ENCODE peak calls at places on chromosomes 11 and 22, in eight cellular contexts. J is OCI-LY7, W is dorsolateral prefrontal cortex, F is adrenal gland, P is mesenchymal stem cell, X is K562, K is A549, Q is colonic mucosa. V is an unnamed sample.

GRCh38 chr22:19832476-19833108 is 22.1 kb downstream of the GNB1L start:
- DNase-seq in X (no peak), F (no peak), P (no peak), Q (peak), K (no peak), J (no peak), W (peak), V (no peak)

GRCh38 chr11:110182886-110183285 is 89.7 kb downstream of the ZC3H12C start:
- DNase-seq in P (peak), K (no peak), Q (no peak), W (no peak), X (no peak), F (peak), J (no peak), V (no peak)

GRCh38 chr11:134607963-134608750 is 196.1 kb upstream of the B3GAT1 start:
- DNase-seq in K (no peak), Q (no peak), J (no peak), P (no peak), X (no peak), W (no peak), F (no peak), V (no peak)

GRCh38 chr11:71384561-71384960 is 63.6 kb downstream of the DHCR7 start:
- DNase-seq in F (no peak), K (no peak), W (no peak), J (no peak), P (no peak), X (no peak), Q (no peak), V (no peak)

GRCh38 chr22:50622723-50623327 is 5.1 kb downstream of the ARSA start:
- DNase-seq in Q (peak), F (no peak), P (no peak), W (no peak), K (no peak), J (peak), X (no peak), V (no peak)

GRCh38 chr11:44986315-44986714 is 35.6 kb upstream of the TP53I11 start:
- DNase-seq in W (no peak), K (no peak), J (no peak), X (no peak), P (no peak), F (peak), Q (no peak), V (no peak)

GRCh38 chr11:40293655-40294342 is 1165.7 kb downstream of the LRRC4C start:
- DNase-seq in Q (peak), W (peak), K (peak), P (peak), J (peak), X (peak), F (peak), V (peak)

GRCh38 chr11:2561283-2562180 is 116.7 kb downstream of the KCNQ1 start:
- DNase-seq in F (no peak), K (no peak), P (no peak), J (no peak), Q (no peak), W (no peak), X (no peak), V (peak)

GRCh38 chr11:112968988-112969714 is 7.9 kb downstream of the NCAM1 start:
- DNase-seq in X (no peak), K (no peak), J (no peak), Q (no peak), P (peak), W (no peak), F (no peak), V (peak)

GRCh38 chr11:116072776-116073175 is 568.6 kb upstream of the CADM1 start:
- DNase-seq in W (no peak), P (no peak), J (peak), X (peak), Q (no peak), K (no peak), F (no peak), V (no peak)

GRCh38 chr11:113991170-113991569 is 16.3 kb downstream of the HTR3A start:
- DNase-seq in P (peak), Q (no peak), X (peak), J (no peak), W (no peak), F (no peak), K (no peak), V (peak)

GRCh38 chr11:60872124-60872951 is 5.0 kb downstream of the ZP1 start:
- DNase-seq in K (no peak), W (no peak), P (peak), J (no peak), F (peak), X (no peak), Q (peak), V (no peak)

GRCh38 chr11:116853461-116854073 is 16.1 kb upstream of the APOA1 start:
- DNase-seq in K (no peak), J (peak), F (no peak), W (no peak), P (peak), X (no peak), Q (peak), V (peak)

GRCh38 chr11:44519989-44520737 is 45.3 kb upstream of the CD82 start:
- DNase-seq in X (no peak), K (no peak), J (no peak), P (no peak), W (no peak), F (no peak), Q (no peak), V (peak)

GRCh38 chr11:19779740-19780139 is 67.1 kb downstream of the NAV2 start:
- DNase-seq in Q (no peak), J (no peak), F (no peak), W (no peak), X (no peak), P (no peak), K (no peak), V (no peak)

GRCh38 chr11:3093281-3094191 is 36.3 kb upstream of the CARS1 start:
- DNase-seq in P (no peak), Q (no peak), F (peak), W (peak), J (no peak), K (no peak), X (no peak), V (peak)

GRCh38 chr11:23543651-23544216 is 683.5 kb upstream of the CCDC179 start:
- DNase-seq in F (no peak), X (no peak), P (no peak), J (no peak), W (no peak), Q (no peak), K (no peak), V (no peak)

GRCh38 chr11:134800130-134800529 is 388.1 kb upstream of the B3GAT1 start:
- DNase-seq in W (no peak), P (no peak), X (no peak), Q (no peak), K (no peak), J (no peak), F (no peak), V (no peak)

GRCh38 chr11:126415128-126415527 is 59.6 kb downstream of the ST3GAL4 start:
- DNase-seq in P (no peak), W (peak), F (peak), J (no peak), Q (peak), K (no peak), X (no peak), V (peak)

GRCh38 chr22:45553333-45554039 is 50.8 kb downstream of the FBLN1 start:
- DNase-seq in J (peak), P (peak), W (peak), Q (peak), X (peak), F (peak), K (peak), V (peak)

GRCh38 chr11:116962108-116962507 is 124.7 kb upstream of the APOA1 start:
- DNase-seq in X (no peak), P (peak), F (no peak), J (no peak), K (no peak), Q (no peak), W (no peak), V (no peak)

GRCh38 chr22:48940988-48941902 is 886.4 kb downstream of the BRD1 start:
- DNase-seq in X (no peak), P (no peak), W (no peak), F (peak), J (no peak), K (no peak), Q (peak), V (no peak)

GRCh38 chr11:117807482-117808272 is 10.7 kb upstream of the DSCAML1 start:
- DNase-seq in K (peak), J (peak), X (peak), W (peak), P (peak), Q (peak), F (peak), V (peak)

GRCh38 chr11:125166347-125166841 is 1.8 kb downstream of the PKNOX2 start:
- DNase-seq in X (no peak), J (no peak), P (peak), F (no peak), K (no peak), Q (no peak), W (no peak), V (peak)

GRCh38 chr11:74683279-74683871 is 47.9 kb downstream of the CHRDL2 start:
- DNase-seq in Q (no peak), W (peak), X (no peak), F (no peak), K (no peak), P (no peak), J (no peak), V (no peak)

GRCh38 chr11:61080986-61081590 is 21.2 kb upstream of the CD5 start:
- DNase-seq in W (no peak), Q (no peak), P (no peak), X (no peak), K (no peak), F (no peak), J (no peak), V (no peak)

GRCh38 chr11:12741671-12742216 is 67.5 kb downstream of the TEAD1 start:
- DNase-seq in F (no peak), X (no peak), Q (no peak), J (no peak), P (no peak), W (no peak), K (no peak), V (no peak)

GRCh38 chr11:12743834-12744449 is 69.7 kb downstream of the TEAD1 start:
- DNase-seq in P (no peak), F (no peak), Q (no peak), W (no peak), J (no peak), K (no peak), X (no peak), V (no peak)

GRCh38 chr11:12746593-12747097 is 72.4 kb downstream of the TEAD1 start:
- DNase-seq in F (no peak), P (peak), X (peak), W (no peak), Q (no peak), K (no peak), J (no peak), V (peak)

GRCh38 chr11:12745787-12746186 is 71.6 kb downstream of the TEAD1 start:
- DNase-seq in J (no peak), Q (no peak), P (no peak), K (no peak), F (no peak), X (no peak), W (no peak), V (no peak)

DNA sequence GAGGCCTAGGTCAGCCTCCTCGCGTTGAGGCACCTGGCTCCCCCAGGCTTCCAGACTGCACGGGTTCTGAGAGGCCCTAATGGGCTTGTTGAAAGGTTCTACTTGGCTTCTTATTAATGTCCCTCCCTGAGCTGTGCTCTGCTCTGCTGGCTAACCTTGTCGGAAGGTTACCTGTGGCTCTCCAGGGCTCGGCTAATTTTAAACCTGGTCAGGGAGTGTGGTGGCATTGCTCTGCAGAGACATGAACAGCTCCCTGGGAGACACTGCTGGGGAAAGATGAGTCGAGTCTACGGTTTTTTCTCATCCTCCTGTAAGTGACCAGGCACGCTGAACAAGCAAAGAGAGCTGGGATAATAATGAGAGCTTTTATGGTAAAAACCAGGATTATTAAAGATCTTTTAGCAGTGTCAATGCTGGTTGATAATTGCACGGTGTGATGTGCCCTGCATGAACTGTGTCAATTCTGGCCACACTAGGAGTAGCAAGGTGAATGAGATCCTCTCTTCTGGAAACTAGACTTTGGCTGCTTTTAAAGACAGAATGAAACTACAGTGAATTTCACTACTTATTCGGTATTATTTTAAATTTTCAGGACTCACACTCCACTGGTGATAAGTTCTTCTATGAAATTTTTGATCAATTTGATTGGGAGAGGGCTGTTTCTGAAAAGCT is 70.7 kb downstream of the TEAD1 start:
- DNase-seq in X (no peak), P (peak), W (no peak), Q (no peak), J (no peak), K (no peak), F (no peak), V (no peak)
- H3K27ac ChIP-seq in X (no peak), P (peak), W (no peak), Q (no peak), J (no peak), K (no peak), F (no peak), V (no peak)

GRCh38 chr22:29817724-29818123 is 20.4 kb downstream of the ASCC2 start:
- DNase-seq in F (peak), J (no peak), K (no peak), P (no peak), Q (no peak), W (no peak), X (no peak), V (no peak)
- H3K27ac ChIP-seq in F (no peak), J (no peak), K (no peak), P (no peak), Q (no peak), W (no peak), X (no peak), V (no peak)

DNA sequence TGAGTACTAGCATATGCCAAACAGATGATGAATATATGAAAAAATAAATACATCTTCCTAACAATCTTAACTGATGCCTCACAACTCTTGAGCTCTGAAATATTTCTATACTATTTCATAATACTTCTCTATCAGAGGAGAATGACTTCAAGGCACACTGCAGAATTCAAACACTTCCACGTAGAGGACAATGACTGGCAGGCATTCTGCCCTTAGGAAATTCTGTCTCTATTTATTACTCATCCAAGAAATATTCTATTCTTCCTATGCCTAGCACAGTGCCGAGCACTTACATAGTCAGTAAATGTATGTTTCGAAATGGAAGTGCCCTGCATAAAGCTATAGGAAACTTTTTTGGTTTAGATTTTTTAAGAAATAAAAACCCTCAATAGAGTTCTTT is 809.1 kb downstream of the DLG2 start:
- DNase-seq in F (no peak), J (no peak), Q (no peak), P (no peak), X (no peak), W (no peak), K (no peak), V (no peak)
- H3K27ac ChIP-seq in F (no peak), J (no peak), Q (no peak), P (no peak), X (no peak), W (no peak), K (no peak), V (no peak)

GRCh38 chr11:103272876-103273275 is 163.7 kb downstream of the DYNC2H1 start:
- DNase-seq in K (no peak), Q (no peak), X (no peak), F (no peak), J (no peak), P (no peak), W (no peak), V (no peak)

GRCh38 chr11:103279821-103280220 is 170.6 kb downstream of the DYNC2H1 start:
- DNase-seq in F (no peak), Q (no peak), P (no peak), W (no peak), J (no peak), X (no peak), K (no peak), V (no peak)

GRCh38 chr11:103274025-103274424 is 164.8 kb downstream of the DYNC2H1 start:
- DNase-seq in P (no peak), X (no peak), Q (no peak), J (no peak), W (no peak), F (no peak), K (no peak), V (no peak)
- H3K27ac ChIP-seq in P (no peak), X (no peak), Q (no peak), J (no peak), W (no peak), F (no peak), K (no peak), V (no peak)

GRCh38 chr22:37604875-37605274 is 3.8 kb upstream of the GGA1 start:
- DNase-seq in Q (peak), J (peak), W (no peak), X (no peak), K (no peak), P (no peak), F (no peak), V (no peak)
- H3K27ac ChIP-seq in Q (no peak), J (no peak), W (no peak), X (no peak), K (no peak), P (no peak), F (no peak), V (no peak)

GRCh38 chr11:66007201-66007634 is 4.6 kb upstream of the CST6 start:
- DNase-seq in F (peak), K (no peak), Q (no peak), X (peak), J (no peak), W (no peak), P (no peak), V (peak)
- H3K27ac ChIP-seq in F (peak), K (no peak), Q (no peak), X (no peak), J (no peak), W (no peak), P (no peak), V (no peak)